ENCODE peak calls at places on chromosome 17, in seven cellular contexts. G is upper lobe of right lung, R is cardiac muscle cell, P is A549, C is PC-9, J is fibroblast of lung, H is astrocyte of the spinal cord. I is an unnamed sample.

GRCh38 chr17:80663783-80664206 is 119.2 kb downstream of the RPTOR start:
- DNase-seq in H (no peak), R (no peak), P (no peak), C (no peak), J (peak; percentile 45), G (no peak), I (no peak)

GRCh38 chr17:70208825-70209555 is 39.7 kb downstream of the KCNJ2 start:
- DNase-seq in P (no peak), J (no peak), G (no peak), R (no peak), H (no peak), C (no peak), I (no peak)

GRCh38 chr17:2214887-2215615 is 88.5 kb downstream of the SMG6 start:
- DNase-seq in C (no peak), J (peak; percentile 93), H (peak; percentile 88), R (peak; percentile 84), P (no peak), G (no peak), I (peak; percentile 83)

GRCh38 chr17:1623057-1623456 is 5.6 kb downstream of the SLC43A2 start:
- DNase-seq in R (no peak), G (no peak), P (no peak), H (no peak), C (no peak), J (no peak), I (no peak)

GRCh38 chr17:70499067-70499786 is 329.9 kb downstream of the KCNJ2 start:
- DNase-seq in H (no peak), R (no peak), C (no peak), J (no peak), P (no peak), G (no peak), I (no peak)

GRCh38 chr17:73362697-73363096 is 50.9 kb upstream of the CDC42EP4 start:
- DNase-seq in H (no peak), C (no peak), P (no peak), G (no peak), R (no peak), J (no peak), I (no peak)

GRCh38 chr17:19958023-19958422 is 19.6 kb downstream of the AKAP10 start:
- DNase-seq in C (peak; percentile 52), G (no peak), R (peak; percentile 78), H (peak; percentile 92), P (peak; percentile 76), J (peak; percentile 98), I (peak; percentile 96)

GRCh38 chr17:59761385-59762021 is 54.0 kb downstream of the VMP1 start:
- DNase-seq in H (peak; percentile 96), G (no peak), R (peak; percentile 89), C (peak; percentile 19), P (no peak), J (peak; percentile 99), I (peak; percentile 60)

GRCh38 chr17:28854457-28855382 is at the start of gene ERAL1:
- DNase-seq in G (peak; percentile 91), C (peak; percentile 77), J (peak; percentile 88), H (peak; percentile 87), R (peak; percentile 90), P (peak; percentile 98), I (peak; percentile 87)

GRCh38 chr17:73522696-73523095 is 121.5 kb downstream of the SDK2 start:
- DNase-seq in P (no peak), J (no peak), H (no peak), R (no peak), C (no peak), G (no peak), I (no peak)

GRCh38 chr17:18257268-18257681 is 1.3 kb downstream of the FLII start:
- DNase-seq in G (no peak), H (no peak), J (no peak), C (peak; percentile 84), P (no peak), R (no peak), I (no peak)

GRCh38 chr17:77634710-77635109 is 323.8 kb upstream of the TNRC6C start:
- DNase-seq in J (no peak), C (no peak), R (no peak), H (no peak), P (no peak), G (no peak), I (no peak)

GRCh38 chr17:71163121-71163812 is 957.6 kb upstream of the SOX9 start:
- DNase-seq in P (no peak), J (peak; percentile 86), G (no peak), R (peak; percentile 72), H (peak; percentile 72), C (peak; percentile 52), I (no peak)

GRCh38 chr17:81022371-81022729 is 12.6 kb upstream of the BAIAP2 start:
- DNase-seq in R (no peak), C (no peak), P (no peak), G (peak; percentile 28), H (no peak), J (no peak), I (no peak)

GRCh38 chr17:66909811-66910210 is 54.7 kb upstream of the CACNG4 start:
- DNase-seq in C (no peak), J (no peak), R (no peak), G (no peak), P (no peak), H (no peak), I (no peak)

GRCh38 chr17:33072421-33073175 is 81.0 kb downstream of the SPACA3 start:
- DNase-seq in C (peak; percentile 18), P (no peak), R (no peak), G (no peak), H (peak; percentile 3), J (peak; percentile 66), I (no peak)

GRCh38 chr17:76515291-76515949 is 14.2 kb upstream of the RHBDF2 start:
- DNase-seq in H (peak; percentile 79), P (no peak), R (peak; percentile 96), C (no peak), J (peak; percentile 96), G (peak; percentile 84), I (peak; percentile 91)

GRCh38 chr17:64225410-64225809 is 37.6 kb downstream of the TEX2 start:
- DNase-seq in J (no peak), P (no peak), C (no peak), H (no peak), G (no peak), R (no peak), I (no peak)

GRCh38 chr17:74864866-74865395 is 5.2 kb upstream of the GRIN2C start:
- DNase-seq in G (peak; percentile 83), R (peak; percentile 72), P (peak; percentile 85), H (peak; percentile 53), J (peak; percentile 35), C (peak; percentile 68), I (peak; percentile 45)

GRCh38 chr17:37489197-37490001 is at the start of gene DUSP14:
- DNase-seq in R (peak; percentile 86), J (peak; percentile 75), H (peak; percentile 66), C (peak; percentile 86), G (peak; percentile 89), P (peak; percentile 90), I (peak; percentile 65)

GRCh38 chr17:58119491-58119890 is 28.7 kb upstream of the OR4D1 start:
- DNase-seq in R (no peak), C (no peak), J (no peak), H (no peak), G (no peak), P (no peak), I (no peak)

GRCh38 chr17:29048440-29049360 is 5.8 kb downstream of the PIPOX start:
- DNase-seq in J (peak; percentile 42), C (no peak), G (no peak), H (peak; percentile 29), P (no peak), R (no peak), I (peak; percentile 43)

GRCh38 chr17:43952724-43953666 is 745 bp downstream of the PYY start:
- DNase-seq in G (no peak), H (no peak), J (no peak), R (no peak), C (no peak), P (no peak), I (no peak)

GRCh38 chr17:7192271-7192937 is 13.2 kb upstream of the ASGR1 start:
- DNase-seq in J (no peak), H (no peak), C (no peak), G (no peak), P (no peak), R (no peak), I (no peak)

GRCh38 chr17:50050431-50051032 is 5.4 kb upstream of the ITGA3 start:
- DNase-seq in H (peak; percentile 29), G (no peak), J (no peak), R (no peak), P (no peak), C (no peak), I (no peak)
- TF ChIP-seq CTCF in H (no peak), G (no peak), J (no peak), R (no peak), P (peak; percentile 20), C (peak; percentile 54), I (peak; percentile 17)

GRCh38 chr17:47822785-47823184 is 1.2 kb upstream of the OSBPL7 start:
- DNase-seq in R (no peak), H (no peak), P (no peak), C (no peak), G (no peak), J (no peak), I (no peak)
- TF ChIP-seq CTCF in R (no peak), H (no peak), P (no peak), C (no peak), G (no peak), J (no peak), I (no peak)

GRCh38 chr17:35254107-35254802 is 11.4 kb downstream of the SLFN5 start:
- DNase-seq in R (peak; percentile 98), H (peak; percentile 90), C (peak; percentile 57), G (no peak), J (peak; percentile 94), P (peak; percentile 43), I (peak; percentile 92)

GRCh38 chr17:35257080-35257701 is 14.3 kb downstream of the SLFN5 start:
- DNase-seq in J (peak; percentile 69), P (peak; percentile 51), R (peak; percentile 56), C (peak; percentile 86), G (no peak), H (peak; percentile 62), I (peak; percentile 38)

GRCh38 chr17:35255316-35255715 is 12.4 kb downstream of the SLFN5 start:
- DNase-seq in J (no peak), R (no peak), G (no peak), H (no peak), P (no peak), C (no peak), I (no peak)

GRCh38 chr17:35256629-35257028 is 13.8 kb downstream of the SLFN5 start:
- DNase-seq in R (no peak), G (no peak), P (no peak), H (no peak), J (no peak), C (peak; percentile 17), I (no peak)

GRCh38 chr17:35252646-35253045 is 9.8 kb downstream of the SLFN5 start:
- DNase-seq in R (peak; percentile 51), J (no peak), G (no peak), P (no peak), C (no peak), H (no peak), I (no peak)
- TF ChIP-seq CTCF in R (no peak), J (no peak), G (no peak), P (no peak), C (no peak), H (no peak), I (no peak)

GRCh38 chr17:65531508-65532431 is 29.7 kb downstream of the AXIN2 start:
- DNase-seq in G (peak; percentile 76), C (no peak), R (peak; percentile 97), H (peak; percentile 52), P (peak; percentile 46), J (peak; percentile 60), I (no peak)
- TF ChIP-seq CTCF in G (no peak), C (peak; percentile 14), R (peak; percentile 42), H (peak; percentile 34), P (no peak), J (peak; percentile 20), I (peak; percentile 54)

GRCh38 chr17:42609182-42609813 is at the start of the genes RETREG3 and TUBG1:
- DNase-seq in H (peak; percentile 100), R (peak; percentile 100), G (peak; percentile 100), J (peak; percentile 98), P (peak; percentile 99), C (peak; percentile 99), I (peak; percentile 99)
- TF ChIP-seq CTCF in H (peak; percentile 61), R (peak; percentile 15), G (peak; percentile 53), J (peak; percentile 33), P (no peak), C (peak; percentile 44), I (peak; percentile 67)

I was measured in HFFc6.